ENCODE peak calls at places on chromosomes 2 and 18, in seven cellular contexts. One of them, this sample, is unnamed.
A peak's percentile ranks its signal among the peaks of the same experiment; 100 is the strongest.

GRCh38 chr2:222283634-222284033 is 15.2 kb downstream of the PAX3 start:
- DNase-seq in fibroblast of villous mesenchyme: no peak
- DNase-seq in effector CD4-positive, alpha-beta T cell: no peak
- DNase-seq in neuronal stem cell: no peak
- DNase-seq in choroid plexus epithelial cell: peak; percentile 3
- DNase-seq in pancreas: no peak
- DNase-seq in activated T-helper 1 cell treated with Interleukin-2 at 50 U/mL for 16 hours: no peak
- DNase-seq in this sample: no peak

GRCh38 chr2:161418715-161419337 is 2.7 kb downstream of the TBR1 start:
- DNase-seq in fibroblast of villous mesenchyme: peak; percentile 27
- DNase-seq in effector CD4-positive, alpha-beta T cell: no peak
- DNase-seq in neuronal stem cell: peak; percentile 59
- DNase-seq in choroid plexus epithelial cell: no peak
- DNase-seq in pancreas: no peak
- DNase-seq in activated T-helper 1 cell treated with Interleukin-2 at 50 U/mL for 16 hours: no peak
- DNase-seq in this sample: peak; percentile 25

GRCh38 chr2:24836206-24836605 is 43.0 kb downstream of the CENPO start:
- DNase-seq in fibroblast of villous mesenchyme: no peak
- DNase-seq in effector CD4-positive, alpha-beta T cell: no peak
- DNase-seq in neuronal stem cell: no peak
- DNase-seq in choroid plexus epithelial cell: no peak
- DNase-seq in pancreas: no peak
- DNase-seq in activated T-helper 1 cell treated with Interleukin-2 at 50 U/mL for 16 hours: no peak
- DNase-seq in this sample: no peak

GRCh38 chr2:1626271-1626681 is 118.0 kb downstream of the PXDN start:
- DNase-seq in fibroblast of villous mesenchyme: peak; percentile 44
- DNase-seq in effector CD4-positive, alpha-beta T cell: no peak
- DNase-seq in neuronal stem cell: no peak
- DNase-seq in choroid plexus epithelial cell: peak; percentile 39
- DNase-seq in pancreas: no peak
- DNase-seq in activated T-helper 1 cell treated with Interleukin-2 at 50 U/mL for 16 hours: no peak
- DNase-seq in this sample: no peak

GRCh38 chr2:172836386-172837200 is 100.9 kb downstream of the RAPGEF4 start:
- DNase-seq in fibroblast of villous mesenchyme: peak; percentile 38
- DNase-seq in effector CD4-positive, alpha-beta T cell: no peak
- DNase-seq in neuronal stem cell: no peak
- DNase-seq in choroid plexus epithelial cell: peak; percentile 49
- DNase-seq in pancreas: no peak
- DNase-seq in activated T-helper 1 cell treated with Interleukin-2 at 50 U/mL for 16 hours: no peak
- DNase-seq in this sample: no peak

GRCh38 chr2:219500135-219500534 is 1.4 kb downstream of the GMPPA start:
- DNase-seq in fibroblast of villous mesenchyme: peak; percentile 34
- DNase-seq in effector CD4-positive, alpha-beta T cell: no peak
- DNase-seq in neuronal stem cell: no peak
- DNase-seq in choroid plexus epithelial cell: peak; percentile 44
- DNase-seq in pancreas: no peak
- DNase-seq in activated T-helper 1 cell treated with Interleukin-2 at 50 U/mL for 16 hours: no peak
- DNase-seq in this sample: no peak

GRCh38 chr2:36812196-36812595 is 115.7 kb downstream of the VIT start:
- DNase-seq in fibroblast of villous mesenchyme: no peak
- DNase-seq in effector CD4-positive, alpha-beta T cell: no peak
- DNase-seq in neuronal stem cell: no peak
- DNase-seq in choroid plexus epithelial cell: no peak
- DNase-seq in pancreas: no peak
- DNase-seq in activated T-helper 1 cell treated with Interleukin-2 at 50 U/mL for 16 hours: no peak
- DNase-seq in this sample: no peak

GRCh38 chr2:168889635-168890005 is 610 bp downstream of the SPC25 start:
- DNase-seq in fibroblast of villous mesenchyme: no peak
- DNase-seq in effector CD4-positive, alpha-beta T cell: no peak
- DNase-seq in neuronal stem cell: no peak
- DNase-seq in choroid plexus epithelial cell: no peak
- DNase-seq in pancreas: no peak
- DNase-seq in activated T-helper 1 cell treated with Interleukin-2 at 50 U/mL for 16 hours: no peak
- DNase-seq in this sample: no peak

GRCh38 chr18:79581911-79582310 is 97.7 kb upstream of the CTDP1 start:
- DNase-seq in fibroblast of villous mesenchyme: no peak
- DNase-seq in effector CD4-positive, alpha-beta T cell: no peak
- DNase-seq in neuronal stem cell: no peak
- DNase-seq in choroid plexus epithelial cell: no peak
- DNase-seq in pancreas: no peak
- DNase-seq in activated T-helper 1 cell treated with Interleukin-2 at 50 U/mL for 16 hours: no peak
- DNase-seq in this sample: no peak

GRCh38 chr2:6957910-6958615 is 40.9 kb downstream of the RNF144A start:
- DNase-seq in fibroblast of villous mesenchyme: peak; percentile 53
- DNase-seq in effector CD4-positive, alpha-beta T cell: no peak
- DNase-seq in neuronal stem cell: no peak
- DNase-seq in choroid plexus epithelial cell: peak; percentile 57
- DNase-seq in pancreas: no peak
- DNase-seq in activated T-helper 1 cell treated with Interleukin-2 at 50 U/mL for 16 hours: no peak
- DNase-seq in this sample: no peak

GRCh38 chr2:20976527-20976926 is 67.3 kb downstream of the APOB start:
- DNase-seq in fibroblast of villous mesenchyme: no peak
- DNase-seq in effector CD4-positive, alpha-beta T cell: no peak
- DNase-seq in neuronal stem cell: no peak
- DNase-seq in choroid plexus epithelial cell: no peak
- DNase-seq in pancreas: no peak
- DNase-seq in activated T-helper 1 cell treated with Interleukin-2 at 50 U/mL for 16 hours: no peak
- DNase-seq in this sample: no peak

GRCh38 chr2:235394278-235394828 is 99.5 kb upstream of the AGAP1 start:
- DNase-seq in fibroblast of villous mesenchyme: peak; percentile 74
- DNase-seq in effector CD4-positive, alpha-beta T cell: no peak
- DNase-seq in neuronal stem cell: no peak
- DNase-seq in choroid plexus epithelial cell: peak; percentile 88
- DNase-seq in pancreas: no peak
- DNase-seq in activated T-helper 1 cell treated with Interleukin-2 at 50 U/mL for 16 hours: no peak
- DNase-seq in this sample: no peak

GRCh38 chr2:224025874-224026273 is 13.2 kb downstream of the SERPINE2 start:
- DNase-seq in fibroblast of villous mesenchyme: peak; percentile 18
- DNase-seq in effector CD4-positive, alpha-beta T cell: peak; percentile 11
- DNase-seq in neuronal stem cell: no peak
- DNase-seq in choroid plexus epithelial cell: no peak
- DNase-seq in pancreas: no peak
- DNase-seq in activated T-helper 1 cell treated with Interleukin-2 at 50 U/mL for 16 hours: peak; percentile 2
- DNase-seq in this sample: peak; percentile 57

GRCh38 chr18:3452750-3453539 is 3.0 kb downstream of the TGIF1 start:
- DNase-seq in fibroblast of villous mesenchyme: peak; percentile 56
- DNase-seq in effector CD4-positive, alpha-beta T cell: no peak
- DNase-seq in neuronal stem cell: no peak
- DNase-seq in choroid plexus epithelial cell: peak; percentile 46
- DNase-seq in pancreas: no peak
- DNase-seq in activated T-helper 1 cell treated with Interleukin-2 at 50 U/mL for 16 hours: no peak
- DNase-seq in this sample: no peak

GRCh38 chr2:189772212-189772611 is 9.6 kb upstream of the OSGEPL1 start:
- DNase-seq in fibroblast of villous mesenchyme: no peak
- DNase-seq in effector CD4-positive, alpha-beta T cell: no peak
- DNase-seq in neuronal stem cell: no peak
- DNase-seq in choroid plexus epithelial cell: no peak
- DNase-seq in pancreas: no peak
- DNase-seq in activated T-helper 1 cell treated with Interleukin-2 at 50 U/mL for 16 hours: no peak
- DNase-seq in this sample: no peak

GRCh38 chr2:241050624-241051577 is 51.2 kb downstream of the MTERF4 start:
- DNase-seq in fibroblast of villous mesenchyme: no peak
- DNase-seq in effector CD4-positive, alpha-beta T cell: no peak
- DNase-seq in neuronal stem cell: no peak
- DNase-seq in choroid plexus epithelial cell: no peak
- DNase-seq in pancreas: no peak
- DNase-seq in activated T-helper 1 cell treated with Interleukin-2 at 50 U/mL for 16 hours: no peak
- DNase-seq in this sample: no peak

GRCh38 chr2:162000466-162000865 is 73.5 kb downstream of the DPP4 start:
- DNase-seq in fibroblast of villous mesenchyme: no peak
- DNase-seq in effector CD4-positive, alpha-beta T cell: no peak
- DNase-seq in neuronal stem cell: no peak
- DNase-seq in choroid plexus epithelial cell: no peak
- DNase-seq in pancreas: no peak
- DNase-seq in activated T-helper 1 cell treated with Interleukin-2 at 50 U/mL for 16 hours: no peak
- DNase-seq in this sample: no peak

GRCh38 chr2:174788291-174788929 is 24.1 kb upstream of the CHRNA1 start:
- DNase-seq in fibroblast of villous mesenchyme: peak; percentile 72
- DNase-seq in effector CD4-positive, alpha-beta T cell: no peak
- DNase-seq in neuronal stem cell: no peak
- DNase-seq in choroid plexus epithelial cell: peak; percentile 61
- DNase-seq in pancreas: no peak
- DNase-seq in activated T-helper 1 cell treated with Interleukin-2 at 50 U/mL for 16 hours: no peak
- DNase-seq in this sample: no peak

GRCh38 chr18:55369346-55369745 is 218.6 kb downstream of the TCF4 start:
- DNase-seq in fibroblast of villous mesenchyme: no peak
- DNase-seq in effector CD4-positive, alpha-beta T cell: no peak
- DNase-seq in neuronal stem cell: no peak
- DNase-seq in choroid plexus epithelial cell: no peak
- DNase-seq in pancreas: no peak
- DNase-seq in activated T-helper 1 cell treated with Interleukin-2 at 50 U/mL for 16 hours: no peak
- DNase-seq in this sample: no peak

GRCh38 chr18:36314098-36314497 is 16.6 kb downstream of the FHOD3 start:
- DNase-seq in fibroblast of villous mesenchyme: peak; percentile 40
- DNase-seq in effector CD4-positive, alpha-beta T cell: no peak
- DNase-seq in neuronal stem cell: no peak
- DNase-seq in choroid plexus epithelial cell: no peak
- DNase-seq in pancreas: no peak
- DNase-seq in activated T-helper 1 cell treated with Interleukin-2 at 50 U/mL for 16 hours: no peak
- DNase-seq in this sample: no peak

GRCh38 chr18:12001400-12001799 is 20.1 kb downstream of the IMPA2 start:
- DNase-seq in fibroblast of villous mesenchyme: no peak
- DNase-seq in effector CD4-positive, alpha-beta T cell: no peak
- DNase-seq in neuronal stem cell: no peak
- DNase-seq in choroid plexus epithelial cell: no peak
- DNase-seq in pancreas: no peak
- DNase-seq in activated T-helper 1 cell treated with Interleukin-2 at 50 U/mL for 16 hours: no peak
- DNase-seq in this sample: no peak

GRCh38 chr2:134590679-134591078 is 128.1 kb downstream of the TMEM163 start:
- DNase-seq in fibroblast of villous mesenchyme: no peak
- DNase-seq in effector CD4-positive, alpha-beta T cell: no peak
- DNase-seq in neuronal stem cell: no peak
- DNase-seq in choroid plexus epithelial cell: no peak
- DNase-seq in pancreas: no peak
- DNase-seq in activated T-helper 1 cell treated with Interleukin-2 at 50 U/mL for 16 hours: no peak
- DNase-seq in this sample: no peak

GRCh38 chr2:65576861-65577601 is 144.6 kb upstream of the SPRED2 start:
- DNase-seq in fibroblast of villous mesenchyme: peak; percentile 88
- DNase-seq in effector CD4-positive, alpha-beta T cell: no peak
- DNase-seq in neuronal stem cell: no peak
- DNase-seq in choroid plexus epithelial cell: peak; percentile 96
- DNase-seq in pancreas: no peak
- DNase-seq in activated T-helper 1 cell treated with Interleukin-2 at 50 U/mL for 16 hours: no peak
- DNase-seq in this sample: no peak

GRCh38 chr2:99096728-99097127 is 44.8 kb upstream of the C2orf15 start:
- DNase-seq in fibroblast of villous mesenchyme: no peak
- DNase-seq in effector CD4-positive, alpha-beta T cell: no peak
- DNase-seq in neuronal stem cell: no peak
- DNase-seq in choroid plexus epithelial cell: no peak
- DNase-seq in pancreas: no peak
- DNase-seq in activated T-helper 1 cell treated with Interleukin-2 at 50 U/mL for 16 hours: no peak
- DNase-seq in this sample: no peak

GRCh38 chr2:189261431-189261841 is 81.9 kb upstream of the COL5A2 start:
- DNase-seq in fibroblast of villous mesenchyme: peak; percentile 58
- DNase-seq in effector CD4-positive, alpha-beta T cell: no peak
- DNase-seq in neuronal stem cell: no peak
- DNase-seq in choroid plexus epithelial cell: peak; percentile 87
- DNase-seq in pancreas: no peak
- DNase-seq in activated T-helper 1 cell treated with Interleukin-2 at 50 U/mL for 16 hours: no peak
- DNase-seq in this sample: no peak

GRCh38 chr2:213235741-213236140 is 48.5 kb upstream of the SPAG16 start:
- DNase-seq in fibroblast of villous mesenchyme: no peak
- DNase-seq in effector CD4-positive, alpha-beta T cell: no peak
- DNase-seq in neuronal stem cell: no peak
- DNase-seq in choroid plexus epithelial cell: no peak
- DNase-seq in pancreas: no peak
- DNase-seq in activated T-helper 1 cell treated with Interleukin-2 at 50 U/mL for 16 hours: no peak
- DNase-seq in this sample: no peak

GRCh38 chr2:121898483-121898882 is 143.0 kb downstream of the TSN start:
- DNase-seq in fibroblast of villous mesenchyme: no peak
- DNase-seq in effector CD4-positive, alpha-beta T cell: no peak
- DNase-seq in neuronal stem cell: no peak
- DNase-seq in choroid plexus epithelial cell: peak; percentile 32
- DNase-seq in pancreas: no peak
- DNase-seq in activated T-helper 1 cell treated with Interleukin-2 at 50 U/mL for 16 hours: no peak
- DNase-seq in this sample: no peak

GRCh38 chr2:12739721-12740254 is 23.1 kb downstream of the TRIB2 start:
- DNase-seq in fibroblast of villous mesenchyme: no peak
- DNase-seq in effector CD4-positive, alpha-beta T cell: no peak
- DNase-seq in neuronal stem cell: no peak
- DNase-seq in choroid plexus epithelial cell: no peak
- DNase-seq in pancreas: no peak
- DNase-seq in activated T-helper 1 cell treated with Interleukin-2 at 50 U/mL for 16 hours: no peak
- DNase-seq in this sample: no peak

GRCh38 chr2:221506469-221506868 is 65.6 kb downstream of the EPHA4 start:
- DNase-seq in fibroblast of villous mesenchyme: no peak
- DNase-seq in effector CD4-positive, alpha-beta T cell: no peak
- DNase-seq in neuronal stem cell: no peak
- DNase-seq in choroid plexus epithelial cell: no peak
- DNase-seq in pancreas: no peak
- DNase-seq in activated T-helper 1 cell treated with Interleukin-2 at 50 U/mL for 16 hours: no peak
- DNase-seq in this sample: no peak

GRCh38 chr2:49026706-49027105 is 127.6 kb downstream of the FSHR start:
- DNase-seq in fibroblast of villous mesenchyme: no peak
- DNase-seq in effector CD4-positive, alpha-beta T cell: no peak
- DNase-seq in neuronal stem cell: no peak
- DNase-seq in choroid plexus epithelial cell: no peak
- DNase-seq in pancreas: no peak
- DNase-seq in activated T-helper 1 cell treated with Interleukin-2 at 50 U/mL for 16 hours: no peak
- DNase-seq in this sample: no peak